ENCODE peak calls at places on chromosomes 12 and 14, in four cellular contexts. S is stimulated activated naive B cell treated with anti-CD40 and anti-IgM and Interleukin-4, amounts not matched to agents 10 μg/mL and 1 μg/mL and 100 μg/mL, for 72 hours; M is body of pancreas; E is NCI-H2081. X is an unnamed sample.

GRCh38 chr14:100883789-100884101 is 19.8 kb downstream of the RTL1 start:
- DNase-seq in S (no peak), M (no peak), E (no peak), X (no peak)

GRCh38 chr14:31530136-31530535 is 31.1 kb upstream of the NUBPL start:
- DNase-seq in E (no peak), M (no peak), S (no peak), X (no peak)

GRCh38 chr14:24139272-24139934 is 2.0 kb downstream of the EMC9 start:
- DNase-seq in M (no peak), E (no peak), S (no peak), X (no peak)

GRCh38 chr14:102297436-102298170 is 7.4 kb downstream of the MOK start:
- DNase-seq in M (no peak), E (no peak), S (no peak), X (no peak)

GRCh38 chr12:48279096-48279495 is 71.6 kb downstream of the ZNF641 start:
- DNase-seq in M (no peak), E (no peak), S (no peak), X (no peak)

GRCh38 chr12:8054821-8055220 is 11.3 kb downstream of the C3AR1 start:
- DNase-seq in E (no peak), M (no peak), S (no peak), X (no peak)

GRCh38 chr14:105881021-105881930 is 354.9 kb downstream of the TMEM121 start:
- DNase-seq in S (no peak), E (no peak), M (peak; percentile 4), X (no peak)

GRCh38 chr12:103800252-103800771 is 40.7 kb downstream of the NT5DC3 start:
- DNase-seq in S (no peak), E (peak; percentile 28), M (peak; percentile 66), X (peak; percentile 63)

GRCh38 chr12:65765436-65765813 is 58.9 kb upstream of the HMGA2 start:
- DNase-seq in E (no peak), M (no peak), S (no peak), X (no peak)

GRCh38 chr14:31402764-31403163 is 17.6 kb downstream of the HEATR5A start:
- DNase-seq in M (no peak), S (no peak), E (no peak), X (no peak)

GRCh38 chr14:105117710-105118385 is 50.7 kb downstream of the JAG2 start:
- DNase-seq in S (no peak), M (no peak), E (no peak), X (no peak)

GRCh38 chr12:92905811-92906554 is 23.1 kb downstream of the EEA1 start:
- DNase-seq in M (no peak), E (no peak), S (no peak), X (no peak)

GRCh38 chr12:51832708-51833107 is 15.8 kb downstream of the FIGNL2 start:
- DNase-seq in E (no peak), M (no peak), S (no peak), X (no peak)

GRCh38 chr12:47135578-47135977 is 55.8 kb upstream of the AMIGO2 start:
- DNase-seq in E (no peak), S (no peak), M (no peak), X (no peak)

GRCh38 chr12:127550271-127550670 is 716.7 kb upstream of the TMEM132C start:
- DNase-seq in S (no peak), E (no peak), M (no peak), X (no peak)

GRCh38 chr12:20946732-20947131 is 136.2 kb downstream of the SLCO1B3 start:
- DNase-seq in E (peak; percentile 3), M (peak; percentile 50), S (no peak), X (no peak)

GRCh38 chr12:31849090-31849687 is 110.0 kb upstream of the RESF1 start:
- DNase-seq in E (no peak), S (no peak), M (no peak), X (peak; percentile 14)